ENCODE peak calls at places on chromosomes 1 and 21, in nine cellular contexts. G is A549, B is HL-60, M is GM23338, Y is HepG2, K is SK-N-SH, N is K562, U is HCT116, D is GM12878. A is an unnamed sample.

GRCh38 chr21:16330340-16331319 is 600.8 kb downstream of the USP25 start:
- DNase-seq in G (peak), B (no peak), M (peak), Y (peak), K (peak), N (peak), U (peak), D (no peak), A (peak)

GRCh38 chr1:11802973-11803885 is 2.5 kb downstream of the MTHFR start:
- DNase-seq in G (no peak), B (peak), M (peak), Y (peak), K (peak), N (peak), U (peak), D (peak), A (no peak)

GRCh38 chr1:33993301-33993700 is 129.4 kb downstream of the HMGB4 start:
- DNase-seq in G (no peak), B (no peak), M (no peak), Y (no peak), K (no peak), N (no peak), U (no peak), D (no peak), A (no peak)

GRCh38 chr1:225617479-225617878 is 35.4 kb downstream of the ENAH start:
- DNase-seq in G (no peak), B (no peak), M (no peak), Y (no peak), K (no peak), N (no peak), U (no peak), D (no peak), A (no peak)

GRCh38 chr1:169511339-169512028 is 25.7 kb upstream of the SLC19A2 start:
- DNase-seq in G (peak), B (no peak), M (no peak), Y (no peak), K (no peak), N (no peak), U (no peak), D (no peak), A (no peak)

GRCh38 chr1:229205854-229206253 is 65.1 kb upstream of the RAB4A start:
- DNase-seq in G (no peak), B (no peak), M (no peak), Y (no peak), K (no peak), N (no peak), U (no peak), D (no peak), A (no peak)

GRCh38 chr1:94143173-94143808 is 22.3 kb upstream of the ABCA4 start:
- DNase-seq in G (no peak), B (no peak), M (no peak), Y (no peak), K (no peak), N (no peak), U (no peak), D (no peak), A (no peak)

GRCh38 chr21:15895142-15896106 is 165.6 kb downstream of the USP25 start:
- DNase-seq in G (no peak), B (no peak), M (no peak), Y (no peak), K (no peak), N (no peak), U (no peak), D (no peak), A (no peak)

GRCh38 chr1:209873067-209873810 is 45.5 kb downstream of the UTP25 start:
- DNase-seq in G (no peak), B (no peak), M (no peak), Y (no peak), K (no peak), N (no peak), U (no peak), D (no peak), A (no peak)

GRCh38 chr1:235063068-235063765 is 65.4 kb downstream of the TOMM20 start:
- DNase-seq in G (no peak), B (no peak), M (no peak), Y (no peak), K (no peak), N (no peak), U (no peak), D (no peak), A (no peak)

GRCh38 chr1:56106551-56107277 is 472.6 kb downstream of the PLPP3 start:
- DNase-seq in G (no peak), B (no peak), M (no peak), Y (no peak), K (no peak), N (no peak), U (no peak), D (peak), A (no peak)

GRCh38 chr21:29245104-29245643 is 53.5 kb upstream of the BACH1 start:
- DNase-seq in G (no peak), B (no peak), M (no peak), Y (no peak), K (no peak), N (no peak), U (no peak), D (no peak), A (no peak)

GRCh38 chr1:6419397-6419802 is 319 bp downstream of the HES2 start:
- DNase-seq in G (peak), B (no peak), M (peak), Y (no peak), K (peak), N (no peak), U (no peak), D (no peak), A (no peak)

GRCh38 chr1:184260382-184260781 is 126.4 kb upstream of the C1orf21 start:
- DNase-seq in G (no peak), B (no peak), M (no peak), Y (no peak), K (no peak), N (no peak), U (no peak), D (no peak), A (no peak)

GRCh38 chr1:176382163-176382562 is 80.8 kb upstream of the PAPPA2 start:
- DNase-seq in G (no peak), B (no peak), M (no peak), Y (no peak), K (no peak), N (no peak), U (no peak), D (no peak), A (no peak)

GRCh38 chr21:31198575-31198974 is 145.5 kb downstream of the TIAM1 start:
- DNase-seq in G (peak), B (no peak), M (peak), Y (peak), K (peak), N (peak), U (peak), D (no peak), A (peak)

GRCh38 chr21:29258626-29259335 is 39.9 kb upstream of the BACH1 start:
- DNase-seq in G (peak), B (no peak), M (no peak), Y (peak), K (no peak), N (no peak), U (no peak), D (no peak), A (no peak)

GRCh38 chr1:231938651-231939050 is 312.1 kb downstream of the DISC1 start:
- DNase-seq in G (no peak), B (no peak), M (no peak), Y (no peak), K (no peak), N (no peak), U (no peak), D (no peak), A (no peak)

GRCh38 chr21:29436143-29436542 is 137.4 kb downstream of the BACH1 start:
- DNase-seq in G (no peak), B (no peak), M (peak), Y (no peak), K (no peak), N (no peak), U (no peak), D (no peak), A (no peak)

GRCh38 chr21:28426545-28426944 is 566.1 kb downstream of the LTN1 start:
- DNase-seq in G (no peak), B (no peak), M (no peak), Y (no peak), K (no peak), N (no peak), U (no peak), D (no peak), A (no peak)

GRCh38 chr1:25433389-25434186 is 2.9 kb downstream of the MACO1 start:
- DNase-seq in G (no peak), B (no peak), M (no peak), Y (no peak), K (no peak), N (no peak), U (no peak), D (no peak), A (no peak)

GRCh38 chr21:16588433-16588860 is 858.7 kb downstream of the USP25 start:
- DNase-seq in G (peak), B (no peak), M (peak), Y (no peak), K (peak), N (no peak), U (no peak), D (no peak), A (peak)

DNA sequence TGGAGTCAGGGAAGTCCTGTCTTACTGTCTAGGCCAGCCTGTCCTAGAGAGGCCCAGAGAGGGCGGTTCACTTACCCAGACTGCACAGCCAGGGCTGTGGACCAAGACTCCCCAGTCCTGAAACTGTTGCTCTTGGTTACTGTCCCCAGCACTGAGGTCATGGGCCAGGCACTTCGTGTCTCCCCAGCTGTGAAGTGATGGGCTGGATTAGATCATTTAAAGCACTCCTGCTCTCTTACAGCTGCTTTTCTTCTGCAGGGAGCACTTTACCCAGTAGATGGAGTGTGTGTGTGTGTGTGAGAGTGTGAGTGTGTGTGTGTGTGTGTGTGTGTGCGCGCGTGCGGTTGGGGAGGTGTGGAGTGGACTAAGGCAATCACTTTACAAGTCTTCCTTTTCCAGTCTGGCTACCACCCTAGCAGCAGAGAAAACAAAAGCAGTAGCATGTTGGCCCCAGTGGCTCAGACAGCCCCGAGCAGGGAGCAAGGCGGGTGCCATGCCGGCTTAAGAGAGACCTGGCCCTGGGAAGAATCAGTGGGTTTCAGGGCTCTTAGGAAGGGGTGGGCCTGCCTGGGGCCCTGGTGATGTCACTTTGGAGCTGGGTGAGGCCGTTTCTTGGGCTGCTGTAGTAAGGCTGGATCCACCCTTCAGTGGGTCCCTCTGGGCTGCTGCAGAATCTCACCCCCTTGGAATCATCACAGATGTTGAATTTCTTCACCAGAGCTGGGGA is 2.4 kb downstream of the SPSB1 start:
- DNase-seq in G (peak), B (no peak), M (no peak), Y (no peak), K (no peak), N (no peak), U (no peak), D (no peak), A (no peak)
- H3K4me3 ChIP-seq in G (peak), B (no peak), M (no peak), Y (peak), K (no peak), N (no peak), U (peak), D (no peak), A (peak)

GRCh38 chr1:237104096-237104495 is 62.1 kb downstream of the RYR2 start:
- DNase-seq in G (no peak), B (no peak), M (no peak), Y (no peak), K (no peak), N (no peak), U (no peak), D (no peak), A (no peak)

GRCh38 chr1:237105826-237106225 is 63.8 kb downstream of the RYR2 start:
- DNase-seq in G (no peak), B (no peak), M (no peak), Y (no peak), K (no peak), N (no peak), U (no peak), D (no peak), A (no peak)

GRCh38 chr1:237112663-237113062 is 70.7 kb downstream of the RYR2 start:
- DNase-seq in G (no peak), B (no peak), M (no peak), Y (no peak), K (no peak), N (no peak), U (no peak), D (no peak), A (no peak)

GRCh38 chr1:237111807-237112206 is 69.8 kb downstream of the RYR2 start:
- DNase-seq in G (no peak), B (no peak), M (no peak), Y (no peak), K (no peak), N (no peak), U (no peak), D (no peak), A (no peak)

GRCh38 chr1:237108299-237109040 is 66.5 kb downstream of the RYR2 start:
- DNase-seq in G (no peak), B (no peak), M (no peak), Y (no peak), K (peak), N (no peak), U (no peak), D (no peak), A (no peak)
- TF ChIP-seq REST in G (no peak), B (no peak), M (no peak), Y (no peak), K (no peak), N (no peak), U (no peak), D (no peak), A (no peak)

GRCh38 chr1:23018661-23019093 is 591 bp upstream of the KDM1A start:
- DNase-seq in G (no peak), B (no peak), M (peak), Y (peak), K (peak), N (peak), U (no peak), D (no peak), A (no peak)
- H3K4me3 ChIP-seq in G (peak), B (peak), M (peak), Y (peak), K (peak), N (peak), U (peak), D (peak), A (peak)

GRCh38 chr1:167799747-167800146 is 78.0 kb downstream of the MPZL1 start:
- DNase-seq in G (no peak), B (no peak), M (no peak), Y (no peak), K (no peak), N (no peak), U (no peak), D (no peak), A (no peak)
- TF ChIP-seq REST in G (no peak), B (no peak), M (no peak), Y (no peak), K (no peak), N (no peak), U (no peak), D (no peak), A (no peak)

GRCh38 chr1:98044766-98045165 is 123.9 kb upstream of the DPYD start:
- DNase-seq in G (no peak), B (no peak), M (peak), Y (no peak), K (peak), N (no peak), U (no peak), D (no peak), A (no peak)
- H3K4me3 ChIP-seq in G (peak), B (no peak), M (peak), Y (no peak), K (peak), N (no peak), U (no peak), D (no peak), A (no peak)

DNA sequence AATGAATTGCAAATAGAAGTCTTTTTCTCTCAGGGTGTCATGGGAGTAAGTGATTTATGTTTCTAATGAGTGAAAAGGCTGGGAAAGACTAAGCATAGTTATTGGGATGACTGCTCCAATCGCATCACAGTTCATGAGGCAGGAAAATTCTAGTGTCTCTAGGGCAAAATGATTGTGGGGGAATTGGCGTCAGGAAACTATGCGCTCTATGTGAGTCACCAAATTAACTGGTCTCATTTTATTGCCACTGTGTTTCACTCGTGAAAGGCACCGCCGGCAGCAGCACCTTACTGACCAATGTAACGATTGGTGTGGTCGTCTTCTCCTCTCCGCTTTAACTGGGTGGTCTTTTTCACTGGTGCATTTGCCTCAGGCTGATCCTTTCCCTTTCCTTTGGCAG is 83.6 kb downstream of the SPAG17 start:
- DNase-seq in G (no peak), B (no peak), M (no peak), Y (no peak), K (no peak), N (no peak), U (no peak), D (no peak), A (no peak)
- TF ChIP-seq REST in G (no peak), B (no peak), M (no peak), Y (no peak), K (no peak), N (no peak), U (no peak), D (no peak), A (no peak)

DNA sequence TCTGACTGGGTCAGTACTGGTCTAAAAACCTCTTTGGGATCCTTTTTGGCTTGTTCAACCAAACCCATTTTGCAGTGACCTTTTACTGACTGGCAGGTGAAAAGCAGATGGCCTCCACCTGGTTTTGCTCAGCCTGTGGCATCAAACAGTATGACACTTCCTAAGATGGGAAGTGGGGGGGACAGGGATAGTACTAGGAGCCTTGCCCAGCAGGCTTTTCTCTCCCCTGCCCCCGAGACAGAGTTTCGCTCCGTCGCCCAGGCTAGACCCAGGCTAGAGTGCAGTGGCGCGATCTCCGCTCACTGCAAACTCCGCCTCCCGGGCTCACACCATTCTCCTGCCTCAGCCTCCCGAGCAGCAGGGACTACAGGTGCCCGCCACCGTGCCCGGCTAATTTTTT is 18.3 kb downstream of the INTS3 start:
- DNase-seq in G (no peak), B (no peak), M (peak), Y (no peak), K (no peak), N (no peak), U (no peak), D (no peak), A (no peak)
- H3K4me3 ChIP-seq in G (no peak), B (no peak), M (peak), Y (no peak), K (no peak), N (no peak), U (no peak), D (no peak), A (no peak)

GRCh38 chr1:116379674-116380498 is 6.8 kb downstream of the ATP1A1 start:
- DNase-seq in G (no peak), B (no peak), M (peak), Y (peak), K (no peak), N (no peak), U (no peak), D (no peak), A (no peak)
- TF ChIP-seq REST in G (no peak), B (no peak), M (no peak), Y (no peak), K (no peak), N (no peak), U (no peak), D (no peak), A (no peak)